ENCODE peak calls at places on chromosomes 12 and 14, in six cellular contexts. U is H7; Z is heart right ventricle; O is cardiac muscle cell; N is stimulated activated CD4-positive, alpha-beta T cell treated with anti-CD3 and anti-CD28 coated beads, Interleukin-2, amount 100 ng/mL, for 48 hours; W is dorsolateral prefrontal cortex. B is an unnamed sample.

GRCh38 chr12:4245446-4245845 is 28.1 kb upstream of the CCND2 start:
- DNase-seq in U (no peak), Z (no peak), O (no peak), N (no peak), W (no peak), B (no peak)

GRCh38 chr12:69068431-69068830 is 135.5 kb upstream of the CPM start:
- DNase-seq in U (no peak), Z (no peak), O (no peak), N (no peak), W (no peak), B (no peak)

GRCh38 chr14:106372870-106373657 is 846.7 kb downstream of the TMEM121 start:
- DNase-seq in U (peak; percentile 59), Z (peak; percentile 23), O (no peak), N (peak; percentile 77), W (no peak), B (peak; percentile 26)

GRCh38 chr14:59133202-59133601 is 55.3 kb upstream of the DAAM1 start:
- DNase-seq in U (peak; percentile 30), Z (no peak), O (peak; percentile 51), N (no peak), W (no peak), B (no peak)

GRCh38 chr12:127115468-127116035 is 1151.4 kb upstream of the TMEM132C start:
- DNase-seq in U (no peak), Z (no peak), O (no peak), N (no peak), W (no peak), B (no peak)

GRCh38 chr12:82651489-82651888 is 35.2 kb upstream of the TMTC2 start:
- DNase-seq in U (no peak), Z (no peak), O (no peak), N (no peak), W (no peak), B (no peak)

GRCh38 chr12:98725481-98726247 is 80.6 kb downstream of the APAF1 start:
- DNase-seq in U (peak; percentile 35), Z (no peak), O (peak; percentile 58), N (peak; percentile 58), W (peak; percentile 72), B (peak; percentile 39)

GRCh38 chr12:131105351-131105735 is 151.6 kb downstream of the ADGRD1 start:
- DNase-seq in U (no peak), Z (no peak), O (no peak), N (no peak), W (no peak), B (no peak)

GRCh38 chr12:89087149-89087834 is 265.0 kb downstream of the DUSP6 start:
- DNase-seq in U (no peak), Z (no peak), O (no peak), N (no peak), W (no peak), B (no peak)

GRCh38 chr14:96565811-96566210 is 63.6 kb downstream of the PAPOLA start:
- DNase-seq in U (no peak), Z (no peak), O (no peak), N (no peak), W (no peak), B (no peak)

GRCh38 chr14:74569826-74570591 is 42.0 kb downstream of the LTBP2 start:
- DNase-seq in U (no peak), Z (no peak), O (no peak), N (no peak), W (no peak), B (no peak)